ENCODE peak calls at places on chromosome 20, in four cellular contexts. One of them, this sample, is unnamed.

GRCh38 chr20:53354314-53354713 is 239.3 kb downstream of the ZNF217 start:
- DNase-seq in HL-60: no peak
- DNase-seq in K562: no peak
- DNase-seq in transverse colon: no peak
- DNase-seq in this sample: no peak

GRCh38 chr20:47181056-47181862 is 175.2 kb downstream of the ZMYND8 start:
- DNase-seq in HL-60: peak; percentile 67
- DNase-seq in K562: peak; percentile 82
- DNase-seq in transverse colon: peak; percentile 14
- DNase-seq in this sample: no peak

GRCh38 chr20:2692886-2693285 is 306 bp downstream of the EBF4 start:
- DNase-seq in HL-60: no peak
- DNase-seq in K562: no peak
- DNase-seq in transverse colon: no peak
- DNase-seq in this sample: no peak

GRCh38 chr20:39873286-39873685 is 815.8 kb downstream of the MAFB start:
- DNase-seq in HL-60: no peak
- DNase-seq in K562: no peak
- DNase-seq in transverse colon: no peak
- DNase-seq in this sample: no peak

GRCh38 chr20:9498322-9498721 is 16.1 kb upstream of the LAMP5 start:
- DNase-seq in HL-60: no peak
- DNase-seq in K562: no peak
- DNase-seq in transverse colon: no peak
- DNase-seq in this sample: no peak

GRCh38 chr20:50475879-50476292 is 34.3 kb upstream of the PTPN1 start:
- DNase-seq in HL-60: no peak
- DNase-seq in K562: peak; percentile 87
- DNase-seq in transverse colon: peak; percentile 74
- DNase-seq in this sample: no peak

GRCh38 chr20:2149507-2149906 is 47.9 kb downstream of the STK35 start:
- DNase-seq in HL-60: no peak
- DNase-seq in K562: no peak
- DNase-seq in transverse colon: no peak
- DNase-seq in this sample: no peak

GRCh38 chr20:19644085-19644484 is 114.0 kb upstream of the RIN2 start:
- DNase-seq in HL-60: no peak
- DNase-seq in K562: no peak
- DNase-seq in transverse colon: no peak
- DNase-seq in this sample: no peak

GRCh38 chr20:14235355-14235754 is 102.1 kb downstream of the FLRT3 start:
- DNase-seq in HL-60: no peak
- DNase-seq in K562: no peak
- DNase-seq in transverse colon: no peak
- DNase-seq in this sample: no peak

GRCh38 chr20:8318999-8319614 is 187.0 kb downstream of the PLCB1 start:
- DNase-seq in HL-60: no peak
- DNase-seq in K562: no peak
- DNase-seq in transverse colon: no peak
- DNase-seq in this sample: no peak

GRCh38 chr20:1891263-1892121 is 3.7 kb upstream of the SIRPA start:
- DNase-seq in HL-60: no peak
- DNase-seq in K562: no peak
- DNase-seq in transverse colon: no peak
- DNase-seq in this sample: no peak

GRCh38 chr20:4369119-4369797 is 352.5 kb upstream of the PRND start:
- DNase-seq in HL-60: no peak
- DNase-seq in K562: peak; percentile 3
- DNase-seq in transverse colon: no peak
- DNase-seq in this sample: no peak

GRCh38 chr20:34581341-34582189 is 23.0 kb downstream of the MAP1LC3A start:
- DNase-seq in HL-60: no peak
- DNase-seq in K562: no peak
- DNase-seq in transverse colon: no peak
- DNase-seq in this sample: no peak

GRCh38 chr20:64116541-64117423 is 9.4 kb upstream of the NPBWR2 start:
- DNase-seq in HL-60: no peak
- DNase-seq in K562: no peak
- DNase-seq in transverse colon: peak; percentile 6
- DNase-seq in this sample: no peak

GRCh38 chr20:49523767-49524360 is 41.4 kb upstream of the KCNB1 start:
- DNase-seq in HL-60: no peak
- DNase-seq in K562: no peak
- DNase-seq in transverse colon: no peak
- DNase-seq in this sample: peak; percentile 40

GRCh38 chr20:33655164-33655563 is 7.0 kb upstream of the C20orf144 start:
- DNase-seq in HL-60: no peak
- DNase-seq in K562: no peak
- DNase-seq in transverse colon: no peak
- DNase-seq in this sample: no peak

GRCh38 chr20:45433316-45433715 is 17.4 kb downstream of the PIGT start:
- DNase-seq in HL-60: no peak
- DNase-seq in K562: no peak
- DNase-seq in transverse colon: peak; percentile 33
- DNase-seq in this sample: no peak

GRCh38 chr20:63742381-63743024 is 2.9 kb downstream of the SLC2A4RG start:
- DNase-seq in HL-60: no peak
- DNase-seq in K562: no peak
- DNase-seq in transverse colon: no peak
- DNase-seq in this sample: no peak

GRCh38 chr20:5215592-5216304 is 88.9 kb downstream of the CDS2 start:
- DNase-seq in HL-60: no peak
- DNase-seq in K562: no peak
- DNase-seq in transverse colon: no peak
- DNase-seq in this sample: no peak

GRCh38 chr20:44271915-44272663 is 25.0 kb downstream of the GDAP1L1 start:
- DNase-seq in HL-60: no peak
- DNase-seq in K562: peak; percentile 15
- DNase-seq in transverse colon: no peak
- DNase-seq in this sample: no peak

GRCh38 chr20:2122921-2123320 is 21.3 kb downstream of the STK35 start:
- DNase-seq in HL-60: no peak
- DNase-seq in K562: no peak
- DNase-seq in transverse colon: no peak
- DNase-seq in this sample: no peak

GRCh38 chr20:13220857-13221297 is at the start of gene ISM1:
- DNase-seq in HL-60: no peak
- DNase-seq in K562: no peak
- DNase-seq in transverse colon: no peak
- DNase-seq in this sample: peak; percentile 39

GRCh38 chr20:5073154-5074049 is 46.4 kb downstream of the PCNA start:
- DNase-seq in HL-60: peak; percentile 90
- DNase-seq in K562: peak; percentile 16
- DNase-seq in transverse colon: peak; percentile 93
- DNase-seq in this sample: peak; percentile 75

GRCh38 chr20:45157977-45158376 is 16.7 kb upstream of the PI3 start:
- DNase-seq in HL-60: no peak
- DNase-seq in K562: no peak
- DNase-seq in transverse colon: no peak
- DNase-seq in this sample: no peak

GRCh38 chr20:47725248-47725973 is 59.9 kb downstream of the SULF2 start:
- DNase-seq in HL-60: peak; percentile 87
- DNase-seq in K562: peak; percentile 87
- DNase-seq in transverse colon: peak; percentile 79
- DNase-seq in this sample: no peak

GRCh38 chr20:258963-259362 is 1.4 kb downstream of the DEFB132 start:
- DNase-seq in HL-60: peak; percentile 12
- DNase-seq in K562: peak; percentile 68
- DNase-seq in transverse colon: no peak
- DNase-seq in this sample: no peak

GRCh38 chr20:41046716-41047115 is 18.1 kb downstream of the TOP1 start:
- DNase-seq in HL-60: no peak
- DNase-seq in K562: peak; percentile 44
- DNase-seq in transverse colon: no peak
- DNase-seq in this sample: no peak
- H3K27ac ChIP-seq in HL-60: no peak overlapping the region
- H3K27ac ChIP-seq in K562: peak overlapping the region; percentile 82
- H3K27ac ChIP-seq in transverse colon: peak overlapping the region; percentile 55
- H3K27ac ChIP-seq in this sample: no peak overlapping the region

GRCh38 chr20:38652995-38653394 is 51.4 kb downstream of the ARHGAP40 start:
- DNase-seq in HL-60: no peak
- DNase-seq in K562: no peak
- DNase-seq in transverse colon: no peak
- DNase-seq in this sample: no peak

GRCh38 chr20:38650010-38650409 is 48.4 kb downstream of the ARHGAP40 start:
- DNase-seq in HL-60: no peak
- DNase-seq in K562: no peak
- DNase-seq in transverse colon: no peak
- DNase-seq in this sample: no peak

GRCh38 chr20:38651562-38651961 is 50.0 kb downstream of the ARHGAP40 start:
- DNase-seq in HL-60: no peak
- DNase-seq in K562: no peak
- DNase-seq in transverse colon: no peak
- DNase-seq in this sample: no peak

GRCh38 chr20:38649275-38649891 is 47.8 kb downstream of the ARHGAP40 start:
- DNase-seq in HL-60: peak; percentile 9
- DNase-seq in K562: peak; percentile 71
- DNase-seq in transverse colon: no peak
- DNase-seq in this sample: no peak

GRCh38 chr20:38651154-38651553 is 49.5 kb downstream of the ARHGAP40 start:
- DNase-seq in HL-60: no peak
- DNase-seq in K562: no peak
- DNase-seq in transverse colon: no peak
- DNase-seq in this sample: no peak
- H3K27me3 ChIP-seq in HL-60: peaks cover 15% of the 10 kb centered on the region
- H3K27me3 ChIP-seq in K562: peaks cover 7% of the 10 kb centered on the region
- H3K27me3 ChIP-seq in transverse colon: peaks cover 59% of the 10 kb centered on the region
- H3K27me3 ChIP-seq in this sample: peaks cover 37% of the 10 kb centered on the region

GRCh38 chr20:61600061-61600460 is 348.0 kb downstream of the CDH4 start:
- DNase-seq in HL-60: no peak
- DNase-seq in K562: no peak
- DNase-seq in transverse colon: no peak
- DNase-seq in this sample: no peak

GRCh38 chr20:61597996-61598395 is 345.9 kb downstream of the CDH4 start:
- DNase-seq in HL-60: no peak
- DNase-seq in K562: no peak
- DNase-seq in transverse colon: no peak
- DNase-seq in this sample: no peak

GRCh38 chr20:61598586-61598985 is 346.5 kb downstream of the CDH4 start:
- DNase-seq in HL-60: no peak
- DNase-seq in K562: no peak
- DNase-seq in transverse colon: no peak
- DNase-seq in this sample: no peak

GRCh38 chr20:61601361-61601760 is 349.3 kb downstream of the CDH4 start:
- DNase-seq in HL-60: no peak
- DNase-seq in K562: no peak
- DNase-seq in transverse colon: no peak
- DNase-seq in this sample: no peak

DNA sequence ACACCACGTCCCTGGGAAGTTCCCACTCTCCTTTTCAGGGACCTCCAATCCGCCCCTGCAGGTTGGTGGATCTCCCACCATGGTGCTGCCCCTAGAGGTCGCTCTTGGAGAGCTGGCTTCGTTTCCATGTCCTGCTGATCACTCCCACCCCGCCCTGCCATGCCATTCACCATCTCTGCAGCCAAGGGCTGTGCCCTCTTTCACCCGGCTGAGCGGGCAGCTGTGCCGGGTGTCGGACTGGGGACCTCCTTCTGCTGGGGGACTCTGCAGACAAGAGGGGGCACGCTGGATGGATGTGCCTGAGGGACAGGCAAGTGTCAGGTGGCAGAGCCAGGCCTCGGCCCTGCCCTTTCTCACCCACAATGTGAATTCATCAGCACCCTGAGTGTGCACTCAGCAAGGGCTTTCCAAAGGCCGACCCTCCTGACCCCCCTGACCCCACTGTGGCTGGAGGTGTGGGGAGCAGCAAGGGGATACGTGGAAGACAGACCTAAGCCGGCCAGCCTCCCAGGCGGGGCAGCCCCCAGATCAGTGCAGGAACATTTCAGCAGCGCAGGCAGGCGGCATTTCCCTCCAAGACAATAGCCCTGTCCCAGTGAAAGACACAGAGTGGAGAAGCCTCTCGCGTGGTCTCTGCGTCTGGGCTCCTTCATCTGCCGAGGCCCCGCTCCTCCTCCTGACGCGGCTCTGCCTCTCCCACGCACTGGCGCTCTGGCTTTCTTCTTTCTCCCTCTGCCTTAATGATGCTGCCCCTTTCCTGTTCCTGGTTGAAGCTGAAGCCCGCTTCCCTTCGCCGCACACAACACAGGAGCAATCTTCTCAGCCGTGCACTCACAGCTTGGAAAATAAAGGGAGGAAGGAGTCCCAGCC is 347.2 kb downstream of the CDH4 start:
- DNase-seq in HL-60: no peak
- DNase-seq in K562: peak; percentile 25
- DNase-seq in transverse colon: no peak
- DNase-seq in this sample: no peak
- TF ChIP-seq POLR2AphosphoS5 in HL-60: no peak
- TF ChIP-seq POLR2AphosphoS5 in K562: no peak
- TF ChIP-seq POLR2AphosphoS5 in transverse colon: no peak
- TF ChIP-seq POLR2AphosphoS5 in this sample: no peak

GRCh38 chr20:31691646-31692275 is 30.9 kb downstream of the BCL2L1 start:
- DNase-seq in HL-60: no peak
- DNase-seq in K562: no peak
- DNase-seq in transverse colon: no peak
- DNase-seq in this sample: no peak
- H3K27ac ChIP-seq in HL-60: no peak overlapping the region
- H3K27ac ChIP-seq in K562: peak overlapping the region; percentile 24
- H3K27ac ChIP-seq in transverse colon: no peak overlapping the region
- H3K27ac ChIP-seq in this sample: peak overlapping the region; percentile 46

This sample was measured in breast epithelium.